ENCODE peak calls at places on chromosomes 7 and 10, in eight cellular contexts. R is psoas muscle, G is cardiac fibroblast, Z is WERI-Rb-1, W is BJ, M is kidney, K is stomach, I is GM13976. L is an unnamed sample.

GRCh38 chr7:48617988-48618387 is 306.4 kb upstream of the CDC14C start:
- DNase-seq in R (no peak), G (no peak), Z (no peak), W (no peak), M (no peak), K (no peak), I (no peak), L (no peak)

GRCh38 chr7:128893251-128894100 is 17.0 kb downstream of the KCP start:
- DNase-seq in R (peak; percentile 49), G (no peak), Z (no peak), W (no peak), M (peak; percentile 87), K (peak; percentile 49), I (no peak), L (no peak)

GRCh38 chr10:89702121-89702480 is 711 bp downstream of the KIF20B start:
- DNase-seq in R (no peak), G (no peak), Z (peak; percentile 10), W (no peak), M (no peak), K (no peak), I (peak; percentile 18), L (no peak)

GRCh38 chr7:29426587-29426986 is 137.0 kb upstream of the PRR15 start:
- DNase-seq in R (no peak), G (no peak), Z (no peak), W (no peak), M (no peak), K (no peak), I (no peak), L (no peak)

GRCh38 chr7:150784120-150784736 is 15.9 kb downstream of the TMEM176B start:
- DNase-seq in R (no peak), G (no peak), Z (no peak), W (no peak), M (no peak), K (peak; percentile 45), I (no peak), L (no peak)

GRCh38 chr7:2041496-2042367 is 191.0 kb downstream of the MAD1L1 start:
- DNase-seq in R (peak; percentile 28), G (no peak), Z (peak; percentile 1), W (no peak), M (peak; percentile 38), K (no peak), I (no peak), L (no peak)

GRCh38 chr10:113301342-113301984 is 251.4 kb upstream of the HABP2 start:
- DNase-seq in R (no peak), G (no peak), Z (peak; percentile 50), W (no peak), M (no peak), K (no peak), I (no peak), L (no peak)

GRCh38 chr7:137804819-137805218 is 42.0 kb downstream of the DGKI start:
- DNase-seq in R (no peak), G (no peak), Z (no peak), W (no peak), M (no peak), K (no peak), I (no peak), L (no peak)

GRCh38 chr7:106071999-106072714 is 40.0 kb downstream of the SYPL1 start:
- DNase-seq in R (no peak), G (peak; percentile 35), Z (no peak), W (no peak), M (no peak), K (peak; percentile 83), I (no peak), L (no peak)

GRCh38 chr10:42827201-42827600 is 44.6 kb downstream of the BMS1 start:
- DNase-seq in R (no peak), G (no peak), Z (no peak), W (no peak), M (no peak), K (no peak), I (no peak), L (no peak)
- TF ChIP-seq CTCF in R (no peak), G (no peak), Z (peak; percentile 20), W (peak; percentile 5), M (no peak), K (no peak), I (no peak), L (peak; percentile 27)

GRCh38 chr10:74738543-74738942 is 87.9 kb upstream of the KAT6B start:
- DNase-seq in R (no peak), G (no peak), Z (no peak), W (no peak), M (no peak), K (no peak), I (no peak), L (no peak)
- TF ChIP-seq CTCF in R (no peak), G (no peak), Z (no peak), W (no peak), M (no peak), K (no peak), I (no peak), L (no peak)

DNA sequence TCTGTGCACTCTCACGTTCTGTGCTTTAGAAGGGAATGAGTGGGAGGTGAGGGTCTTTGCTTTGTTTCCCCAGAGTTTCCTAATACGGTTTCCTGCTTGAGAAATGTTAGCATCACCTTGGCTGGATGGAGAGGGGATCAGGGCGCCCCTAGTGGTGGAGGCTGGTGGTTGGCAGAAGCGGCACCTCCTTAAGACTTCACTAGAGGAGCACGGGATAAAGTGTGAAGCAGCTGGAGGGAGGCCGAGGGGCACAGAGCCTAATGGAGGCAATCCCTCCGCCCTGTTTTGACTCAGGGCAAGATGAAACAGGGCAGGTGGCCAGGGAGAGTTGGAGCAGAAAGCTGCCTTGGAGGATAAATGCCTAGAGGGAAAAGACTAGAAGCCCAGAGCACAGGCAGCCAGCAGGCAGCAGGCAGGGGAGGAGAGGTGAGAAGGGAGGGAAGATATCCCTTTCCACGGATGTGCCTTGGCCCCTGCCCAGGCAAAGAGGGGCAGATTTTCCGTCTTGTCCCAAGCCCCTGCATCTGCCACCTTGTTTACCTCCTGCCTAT is 56.0 kb upstream of the BTRC start:
- DNase-seq in R (peak; percentile 86), G (peak; percentile 64), Z (peak; percentile 91), W (no peak), M (peak; percentile 81), K (peak; percentile 72), I (peak; percentile 76), L (peak; percentile 87)
- TF ChIP-seq CTCF in R (peak; percentile 87), G (peak; percentile 97), Z (peak; percentile 90), W (peak; percentile 93), M (peak; percentile 82), K (peak; percentile 79), I (peak; percentile 93), L (peak; percentile 91)

DNA sequence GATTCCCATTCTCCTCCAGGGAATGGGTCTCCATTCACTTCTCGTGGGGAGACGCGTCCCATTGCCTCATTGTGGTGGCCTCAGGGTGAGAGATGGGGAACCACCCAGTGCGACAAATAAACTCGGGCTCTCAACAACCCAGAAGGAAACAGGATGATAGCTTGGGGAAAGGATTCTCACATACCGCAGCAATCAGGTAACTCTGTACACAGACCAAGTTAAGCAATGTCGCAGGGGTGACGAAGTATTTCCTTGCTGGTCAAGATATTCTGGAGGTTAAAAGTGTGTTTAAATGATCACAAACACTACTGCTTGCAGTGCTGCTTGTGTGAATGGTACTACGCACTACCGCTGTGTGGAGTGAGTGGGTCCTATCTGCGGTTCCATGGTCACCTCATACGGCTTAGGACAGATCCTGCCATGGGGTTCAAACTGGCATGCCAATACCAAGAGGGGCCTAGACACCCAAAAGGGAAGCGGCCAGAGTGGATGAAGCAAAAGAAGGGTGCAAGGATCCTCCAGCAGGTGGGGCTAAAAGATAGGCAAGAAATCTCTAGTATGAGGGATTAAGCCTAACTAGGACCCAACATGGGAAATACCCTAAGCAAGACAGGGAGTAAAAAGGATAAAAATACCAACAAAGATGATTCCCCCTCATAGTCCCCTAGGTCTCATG is 143.8 kb upstream of the TMEM106B start:
- DNase-seq in R (no peak), G (peak; percentile 65), Z (peak; percentile 59), W (no peak), M (peak; percentile 43), K (peak; percentile 59), I (peak; percentile 15), L (peak; percentile 46)
- TF ChIP-seq CTCF in R (peak; percentile 46), G (peak; percentile 85), Z (peak; percentile 70), W (peak; percentile 70), M (peak; percentile 68), K (peak; percentile 41), I (peak; percentile 57), L (peak; percentile 75)

DNA sequence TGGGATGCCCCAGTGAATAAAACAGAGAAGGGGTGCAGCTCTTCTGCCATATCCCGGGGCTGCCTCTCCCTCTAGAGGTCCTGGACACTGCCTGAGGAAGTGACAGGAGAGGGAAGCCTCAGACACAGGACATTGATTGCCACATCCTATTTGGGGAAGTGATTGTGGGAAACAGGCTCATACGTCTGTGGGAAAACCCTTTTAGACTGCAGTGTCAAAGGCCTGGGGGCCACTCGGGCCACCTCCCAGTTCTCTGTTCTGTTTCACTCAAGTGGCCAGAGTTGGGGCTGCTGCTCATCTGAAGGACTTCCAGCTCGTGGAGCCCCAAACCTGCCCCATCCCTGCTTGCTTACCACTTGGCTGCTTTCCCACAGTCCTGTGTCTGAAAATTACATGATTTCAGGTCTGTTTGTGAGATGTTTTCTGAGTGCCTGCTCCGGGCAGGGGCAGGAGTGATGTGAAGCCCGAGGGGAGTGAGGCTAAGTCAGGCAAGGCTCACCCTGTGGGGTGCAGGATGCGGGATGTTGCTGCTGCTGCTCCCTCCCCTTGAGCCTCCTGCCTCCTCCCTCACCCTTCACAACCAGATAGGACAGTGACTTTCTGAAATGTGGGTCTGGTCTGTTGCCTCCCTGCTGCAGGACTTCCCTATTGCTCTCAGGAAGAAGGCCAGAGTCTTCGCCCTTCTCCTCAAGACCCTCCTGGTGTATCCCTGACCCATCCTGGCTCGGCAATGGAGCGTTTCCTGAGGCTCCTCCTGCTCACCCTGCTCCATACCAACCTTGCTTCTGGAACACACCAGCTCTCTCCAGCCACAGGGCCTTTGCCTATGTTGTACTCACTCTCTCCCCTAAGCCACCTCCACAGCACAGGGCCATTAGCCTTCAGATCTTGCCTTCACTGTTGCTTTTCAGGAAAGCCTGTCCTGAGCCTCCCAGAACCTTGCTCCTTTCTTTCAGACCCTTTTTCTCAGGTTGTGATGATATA is 58.4 kb downstream of the NEURL1 start:
- DNase-seq in R (peak; percentile 40), G (no peak), Z (no peak), W (no peak), M (peak; percentile 59), K (no peak), I (no peak), L (no peak)
- TF ChIP-seq CTCF in R (no peak), G (no peak), Z (no peak), W (no peak), M (no peak), K (no peak), I (no peak), L (no peak)

L was measured in neural crest cell.